ENCODE peak calls at places on chromosome 7, in ten cellular contexts. One of them, this sample, is unnamed.

GRCh38 chr7:95493844-95494243 is 8.1 kb downstream of the ASB4 start:
- DNase-seq in endothelial cell: no peak
- DNase-seq in BJ: no peak
- DNase-seq in bronchial epithelial cell: no peak
- DNase-seq in OCI-LY7: no peak
- DNase-seq in natural killer cell: no peak
- DNase-seq in suprapubic skin: no peak
- DNase-seq in IMR-90: no peak
- DNase-seq in upper lobe of right lung: no peak
- DNase-seq in MCF 10A: no peak
- DNase-seq in this sample: no peak

GRCh38 chr7:41570766-41571165 is 132.1 kb downstream of the INHBA start:
- DNase-seq in endothelial cell: no peak
- DNase-seq in BJ: no peak
- DNase-seq in bronchial epithelial cell: no peak
- DNase-seq in OCI-LY7: no peak
- DNase-seq in natural killer cell: no peak
- DNase-seq in suprapubic skin: no peak
- DNase-seq in IMR-90: no peak
- DNase-seq in upper lobe of right lung: no peak
- DNase-seq in MCF 10A: no peak
- DNase-seq in this sample: no peak

GRCh38 chr7:2757904-2758672 is 70.1 kb downstream of the AMZ1 start:
- DNase-seq in endothelial cell: no peak
- DNase-seq in BJ: peak; percentile 98
- DNase-seq in bronchial epithelial cell: peak; percentile 99
- DNase-seq in OCI-LY7: no peak
- DNase-seq in natural killer cell: no peak
- DNase-seq in suprapubic skin: no peak
- DNase-seq in IMR-90: peak; percentile 99
- DNase-seq in upper lobe of right lung: peak; percentile 72
- DNase-seq in MCF 10A: peak; percentile 96
- DNase-seq in this sample: peak; percentile 98

GRCh38 chr7:1883031-1883761 is 213.1 kb downstream of the ELFN1 start:
- DNase-seq in endothelial cell: no peak
- DNase-seq in BJ: peak; percentile 44
- DNase-seq in bronchial epithelial cell: peak; percentile 80
- DNase-seq in OCI-LY7: no peak
- DNase-seq in natural killer cell: no peak
- DNase-seq in suprapubic skin: no peak
- DNase-seq in IMR-90: peak; percentile 82
- DNase-seq in upper lobe of right lung: no peak
- DNase-seq in MCF 10A: peak; percentile 67
- DNase-seq in this sample: peak; percentile 26

GRCh38 chr7:126574276-126574675 is 678.5 kb downstream of the GRM8 start:
- DNase-seq in endothelial cell: no peak
- DNase-seq in BJ: no peak
- DNase-seq in bronchial epithelial cell: peak; percentile 95
- DNase-seq in OCI-LY7: no peak
- DNase-seq in natural killer cell: no peak
- DNase-seq in suprapubic skin: no peak
- DNase-seq in IMR-90: no peak
- DNase-seq in upper lobe of right lung: no peak
- DNase-seq in MCF 10A: peak; percentile 73
- DNase-seq in this sample: peak; percentile 38

GRCh38 chr7:31077484-31078362 is 25.6 kb downstream of the ADCYAP1R1 start:
- DNase-seq in endothelial cell: no peak
- DNase-seq in BJ: no peak
- DNase-seq in bronchial epithelial cell: no peak
- DNase-seq in OCI-LY7: no peak
- DNase-seq in natural killer cell: no peak
- DNase-seq in suprapubic skin: no peak
- DNase-seq in IMR-90: no peak
- DNase-seq in upper lobe of right lung: peak; percentile 52
- DNase-seq in MCF 10A: no peak
- DNase-seq in this sample: no peak

GRCh38 chr7:129210256-129210988 is 14.4 kb upstream of the AHCYL2 start:
- DNase-seq in endothelial cell: peak; percentile 88
- DNase-seq in BJ: no peak
- DNase-seq in bronchial epithelial cell: peak; percentile 38
- DNase-seq in OCI-LY7: peak; percentile 74
- DNase-seq in natural killer cell: peak; percentile 52
- DNase-seq in suprapubic skin: peak; percentile 84
- DNase-seq in IMR-90: peak; percentile 44
- DNase-seq in upper lobe of right lung: peak; percentile 88
- DNase-seq in MCF 10A: peak; percentile 69
- DNase-seq in this sample: no peak

GRCh38 chr7:42071372-42072261 is 165.4 kb downstream of the GLI3 start:
- DNase-seq in endothelial cell: no peak
- DNase-seq in BJ: no peak
- DNase-seq in bronchial epithelial cell: peak; percentile 67
- DNase-seq in OCI-LY7: peak; percentile 22
- DNase-seq in natural killer cell: no peak
- DNase-seq in suprapubic skin: no peak
- DNase-seq in IMR-90: peak; percentile 31
- DNase-seq in upper lobe of right lung: no peak
- DNase-seq in MCF 10A: peak; percentile 65
- DNase-seq in this sample: no peak

GRCh38 chr7:77239471-77239870 is 39.9 kb upstream of the FGL2 start:
- DNase-seq in endothelial cell: no peak
- DNase-seq in BJ: no peak
- DNase-seq in bronchial epithelial cell: no peak
- DNase-seq in OCI-LY7: no peak
- DNase-seq in natural killer cell: no peak
- DNase-seq in suprapubic skin: no peak
- DNase-seq in IMR-90: no peak
- DNase-seq in upper lobe of right lung: no peak
- DNase-seq in MCF 10A: no peak
- DNase-seq in this sample: no peak

DNA sequence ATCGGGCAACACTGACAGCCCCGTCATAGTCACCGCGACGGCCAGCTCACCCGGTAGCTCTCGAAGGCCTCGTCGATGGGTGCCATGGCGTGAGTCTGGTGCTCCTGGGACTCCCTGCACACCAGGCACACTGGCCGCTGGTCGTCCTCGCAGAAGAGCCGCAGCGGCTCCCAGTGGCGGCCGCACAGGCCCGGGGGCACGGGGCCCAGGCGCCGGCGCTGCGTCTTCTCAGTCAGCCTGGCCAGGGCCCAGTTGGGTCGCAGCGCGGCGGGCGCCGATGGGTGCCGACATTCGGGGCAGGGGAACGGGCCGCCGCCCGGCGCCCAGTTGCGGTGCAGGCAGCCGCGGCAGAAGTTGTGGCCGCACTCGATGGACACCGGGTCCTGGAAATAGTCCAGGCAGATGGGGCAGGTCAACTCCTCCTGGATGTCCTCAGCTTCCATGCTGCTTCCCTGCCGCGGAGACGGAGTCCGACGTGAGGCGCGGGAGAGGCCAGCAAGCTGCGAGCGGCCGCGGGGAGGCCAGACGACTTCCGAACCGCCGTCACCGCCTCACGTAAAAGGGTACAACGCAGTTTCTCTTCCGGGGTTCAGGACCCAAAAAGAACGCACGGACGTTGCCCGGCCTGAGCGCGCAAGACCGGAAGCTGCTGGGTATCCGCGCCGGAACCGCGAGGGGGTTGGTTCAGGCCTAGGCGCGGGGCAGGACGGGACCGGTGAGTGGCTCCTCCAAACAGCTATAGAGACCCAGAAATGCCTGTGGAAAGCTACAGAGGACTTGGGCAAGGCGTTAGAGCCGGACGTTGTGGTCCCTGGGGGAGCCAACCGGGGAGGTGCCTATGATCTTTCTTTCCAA is at the start of gene TRIM4:
- DNase-seq in endothelial cell: peak; percentile 13
- DNase-seq in BJ: peak; percentile 68
- DNase-seq in bronchial epithelial cell: peak; percentile 87
- DNase-seq in OCI-LY7: peak; percentile 93
- DNase-seq in natural killer cell: peak; percentile 82
- DNase-seq in suprapubic skin: peak; percentile 94
- DNase-seq in IMR-90: peak; percentile 91
- DNase-seq in upper lobe of right lung: peak; percentile 96
- DNase-seq in MCF 10A: peak; percentile 93
- DNase-seq in this sample: peak; percentile 50
- TF ChIP-seq CTCF in endothelial cell: no peak
- TF ChIP-seq CTCF in BJ: peak; percentile 11
- TF ChIP-seq CTCF in bronchial epithelial cell: peak; percentile 50
- TF ChIP-seq CTCF in OCI-LY7: peak; percentile 39
- TF ChIP-seq CTCF in natural killer cell: no peak
- TF ChIP-seq CTCF in suprapubic skin: peak; percentile 30
- TF ChIP-seq CTCF in IMR-90: peak; percentile 29
- TF ChIP-seq CTCF in upper lobe of right lung: peak; percentile 10
- TF ChIP-seq CTCF in MCF 10A: no peak
- TF ChIP-seq CTCF in this sample: peak; percentile 29

GRCh38 chr7:117791877-117792780 is 81.1 kb downstream of the CTTNBP2 start:
- DNase-seq in endothelial cell: no peak
- DNase-seq in BJ: no peak
- DNase-seq in bronchial epithelial cell: no peak
- DNase-seq in OCI-LY7: no peak
- DNase-seq in natural killer cell: no peak
- DNase-seq in suprapubic skin: no peak
- DNase-seq in IMR-90: no peak
- DNase-seq in upper lobe of right lung: no peak
- DNase-seq in MCF 10A: no peak
- DNase-seq in this sample: no peak
- TF ChIP-seq CTCF in endothelial cell: no peak
- TF ChIP-seq CTCF in BJ: no peak
- TF ChIP-seq CTCF in bronchial epithelial cell: no peak
- TF ChIP-seq CTCF in OCI-LY7: no peak
- TF ChIP-seq CTCF in natural killer cell: no peak
- TF ChIP-seq CTCF in suprapubic skin: no peak
- TF ChIP-seq CTCF in IMR-90: no peak
- TF ChIP-seq CTCF in upper lobe of right lung: no peak
- TF ChIP-seq CTCF in MCF 10A: no peak
- TF ChIP-seq CTCF in this sample: no peak

GRCh38 chr7:70042533-70042932 is 444.3 kb downstream of the AUTS2 start:
- DNase-seq in endothelial cell: no peak
- DNase-seq in BJ: no peak
- DNase-seq in bronchial epithelial cell: peak; percentile 12
- DNase-seq in OCI-LY7: no peak
- DNase-seq in natural killer cell: no peak
- DNase-seq in suprapubic skin: no peak
- DNase-seq in IMR-90: no peak
- DNase-seq in upper lobe of right lung: no peak
- DNase-seq in MCF 10A: no peak
- DNase-seq in this sample: peak; percentile 13
- TF ChIP-seq CTCF in endothelial cell: no peak
- TF ChIP-seq CTCF in BJ: no peak
- TF ChIP-seq CTCF in bronchial epithelial cell: no peak
- TF ChIP-seq CTCF in OCI-LY7: peak; percentile 37
- TF ChIP-seq CTCF in natural killer cell: no peak
- TF ChIP-seq CTCF in suprapubic skin: no peak
- TF ChIP-seq CTCF in IMR-90: no peak
- TF ChIP-seq CTCF in upper lobe of right lung: peak; percentile 28
- TF ChIP-seq CTCF in MCF 10A: no peak
- TF ChIP-seq CTCF in this sample: peak; percentile 40

DNA sequence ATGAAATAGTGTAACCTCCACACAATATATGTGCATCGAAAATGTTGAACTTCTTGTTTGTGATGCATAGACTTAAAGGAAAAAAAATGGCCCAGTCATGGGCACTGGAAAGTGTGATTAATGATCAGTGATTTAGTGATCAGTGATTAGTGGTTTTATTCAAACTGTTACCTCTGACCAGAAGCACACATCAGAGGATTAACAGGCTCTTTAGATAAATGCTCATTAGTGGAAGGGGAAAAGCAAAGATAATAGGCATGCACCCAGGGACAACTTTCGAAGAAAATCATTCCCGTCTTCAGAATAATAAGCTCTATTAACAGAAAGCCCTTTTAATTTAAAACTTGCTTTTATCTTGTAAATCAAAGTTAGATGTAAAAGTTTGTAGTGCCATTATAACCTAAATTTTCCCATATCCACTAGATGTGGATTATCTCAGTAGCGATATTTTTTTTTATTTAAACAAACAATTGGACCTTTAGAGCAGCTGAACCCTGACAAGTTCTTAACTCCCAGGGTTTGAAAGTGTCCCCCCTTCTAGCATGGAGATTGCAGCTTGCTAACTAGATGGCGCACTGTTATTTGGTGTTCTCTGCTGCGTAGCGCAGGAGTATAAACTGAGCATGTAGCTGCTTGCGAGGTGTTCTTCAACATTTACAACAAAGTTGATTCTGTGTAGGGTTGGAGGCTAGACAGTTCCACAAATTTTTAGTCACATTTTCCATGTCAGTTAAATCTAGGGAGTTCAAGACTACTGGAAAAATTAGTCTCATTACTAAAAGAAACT is at the start of gene CREB5:
- DNase-seq in endothelial cell: no peak
- DNase-seq in BJ: no peak
- DNase-seq in bronchial epithelial cell: peak; percentile 49
- DNase-seq in OCI-LY7: peak; percentile 34
- DNase-seq in natural killer cell: no peak
- DNase-seq in suprapubic skin: no peak
- DNase-seq in IMR-90: peak; percentile 42
- DNase-seq in upper lobe of right lung: no peak
- DNase-seq in MCF 10A: no peak
- DNase-seq in this sample: no peak
- TF ChIP-seq CTCF in endothelial cell: no peak
- TF ChIP-seq CTCF in BJ: no peak
- TF ChIP-seq CTCF in bronchial epithelial cell: peak; percentile 14
- TF ChIP-seq CTCF in OCI-LY7: peak; percentile 71
- TF ChIP-seq CTCF in natural killer cell: no peak
- TF ChIP-seq CTCF in suprapubic skin: no peak
- TF ChIP-seq CTCF in IMR-90: peak; percentile 14
- TF ChIP-seq CTCF in upper lobe of right lung: no peak
- TF ChIP-seq CTCF in MCF 10A: no peak
- TF ChIP-seq CTCF in this sample: peak; percentile 55

DNA sequence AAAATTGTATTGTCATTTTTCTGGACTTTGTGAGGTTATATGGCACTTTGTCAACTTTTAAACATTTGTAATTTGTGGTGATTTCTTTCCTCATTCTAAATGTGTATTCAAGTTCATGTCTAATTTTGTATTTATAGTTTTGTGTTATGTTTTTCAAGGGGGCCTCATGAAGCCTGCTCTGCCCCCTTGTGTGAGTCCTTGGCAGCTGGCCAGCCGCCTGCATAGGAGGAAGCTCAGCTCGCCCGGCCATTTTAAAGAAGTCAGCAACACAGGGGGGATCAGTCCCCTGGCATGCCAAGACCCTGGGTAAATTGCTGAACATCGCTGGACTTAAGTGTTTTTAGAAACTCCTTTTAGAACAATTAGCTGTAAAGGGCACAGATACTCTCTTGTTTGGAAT is 122.9 kb downstream of the ANLN start:
- DNase-seq in endothelial cell: no peak
- DNase-seq in BJ: no peak
- DNase-seq in bronchial epithelial cell: no peak
- DNase-seq in OCI-LY7: no peak
- DNase-seq in natural killer cell: no peak
- DNase-seq in suprapubic skin: no peak
- DNase-seq in IMR-90: no peak
- DNase-seq in upper lobe of right lung: no peak
- DNase-seq in MCF 10A: no peak
- DNase-seq in this sample: no peak
- TF ChIP-seq CTCF in endothelial cell: no peak
- TF ChIP-seq CTCF in BJ: no peak
- TF ChIP-seq CTCF in bronchial epithelial cell: no peak
- TF ChIP-seq CTCF in OCI-LY7: no peak
- TF ChIP-seq CTCF in natural killer cell: no peak
- TF ChIP-seq CTCF in suprapubic skin: no peak
- TF ChIP-seq CTCF in IMR-90: no peak
- TF ChIP-seq CTCF in upper lobe of right lung: no peak
- TF ChIP-seq CTCF in MCF 10A: no peak
- TF ChIP-seq CTCF in this sample: no peak

GRCh38 chr7:44735403-44736165 is 13.1 kb upstream of the ZMIZ2 start:
- DNase-seq in endothelial cell: no peak
- DNase-seq in BJ: peak; percentile 93
- DNase-seq in bronchial epithelial cell: peak; percentile 98
- DNase-seq in OCI-LY7: no peak
- DNase-seq in natural killer cell: no peak
- DNase-seq in suprapubic skin: no peak
- DNase-seq in IMR-90: peak; percentile 99
- DNase-seq in upper lobe of right lung: no peak
- DNase-seq in MCF 10A: peak; percentile 95
- DNase-seq in this sample: peak; percentile 97
- TF ChIP-seq CTCF in endothelial cell: no peak
- TF ChIP-seq CTCF in BJ: no peak
- TF ChIP-seq CTCF in bronchial epithelial cell: no peak
- TF ChIP-seq CTCF in OCI-LY7: no peak
- TF ChIP-seq CTCF in natural killer cell: no peak
- TF ChIP-seq CTCF in suprapubic skin: no peak
- TF ChIP-seq CTCF in IMR-90: peak; percentile 17
- TF ChIP-seq CTCF in upper lobe of right lung: no peak
- TF ChIP-seq CTCF in MCF 10A: no peak
- TF ChIP-seq CTCF in this sample: no peak

This sample was measured in epithelial cell of proximal tubule.